ENCODE peak calls at places on chromosomes 6 and 20, in nine cellular contexts. P is lower lobe of right lung, W is GM20000, L is bronchial epithelial cell, G is uterus, N is HFFc6, K is type B pancreatic cell, R is fibroblast of lung, E is heart left ventricle. Q is an unnamed sample.

GRCh38 chr6:90110971-90111370 is 185.7 kb downstream of the BACH2 start:
- DNase-seq in G (no peak), W (no peak), P (no peak), R (no peak), N (no peak), K (no peak), L (no peak), E (no peak), Q (peak; percentile 63)

GRCh38 chr6:158500016-158500735 is 59.7 kb upstream of the TMEM181 start:
- DNase-seq in R (peak; percentile 25), L (peak; percentile 4), W (no peak), K (no peak), N (peak; percentile 72), E (no peak), G (no peak), P (no peak), Q (no peak)

GRCh38 chr6:157614026-157614484 is 209.0 kb upstream of the SNX9 start:
- DNase-seq in N (no peak), W (no peak), K (no peak), E (no peak), G (no peak), L (no peak), R (no peak), P (no peak), Q (no peak)

GRCh38 chr20:51665543-51666118 is 102.6 kb downstream of the ATP9A start:
- DNase-seq in L (no peak), W (no peak), R (no peak), G (no peak), P (no peak), K (no peak), N (no peak), E (no peak), Q (no peak)

GRCh38 chr20:54535045-54535444 is 59.7 kb downstream of the DOK5 start:
- DNase-seq in N (no peak), P (no peak), E (no peak), W (no peak), K (no peak), R (peak; percentile 46), L (no peak), G (no peak), Q (no peak)

GRCh38 chr6:143222758-143223334 is 162.2 kb downstream of the AIG1 start:
- DNase-seq in W (no peak), N (no peak), K (no peak), E (no peak), P (no peak), L (no peak), R (no peak), G (no peak), Q (no peak)

GRCh38 chr6:169071394-169071793 is 182.3 kb downstream of the THBS2 start:
- DNase-seq in G (no peak), R (no peak), N (no peak), L (no peak), P (no peak), E (no peak), W (no peak), K (no peak), Q (no peak)

GRCh38 chr6:121533321-121533841 is 97.9 kb downstream of the GJA1 start:
- DNase-seq in W (no peak), R (no peak), K (no peak), G (no peak), N (no peak), E (no peak), P (no peak), L (peak; percentile 49), Q (no peak)

GRCh38 chr20:31675828-31676533 is 38.3 kb downstream of the COX4I2 start:
- DNase-seq in W (peak; percentile 47), N (no peak), P (no peak), E (no peak), R (peak; percentile 52), G (no peak), L (no peak), K (no peak), Q (peak; percentile 47)

GRCh38 chr20:63737940-63738686 is 1.5 kb upstream of the SLC2A4RG start:
- DNase-seq in W (peak; percentile 79), G (peak; percentile 35), R (no peak), K (no peak), E (no peak), N (no peak), P (peak; percentile 59), L (no peak), Q (no peak)

GRCh38 chr6:124967444-124967843 is 5.2 kb downstream of the RNF217 start:
- DNase-seq in N (peak; percentile 15), G (no peak), L (peak; percentile 47), R (no peak), K (no peak), P (no peak), W (no peak), E (no peak), Q (no peak)

GRCh38 chr6:30720738-30721197 is 616 bp downstream of the TUBB start:
- DNase-seq in E (peak; percentile 81), P (peak; percentile 86), R (no peak), N (no peak), K (peak; percentile 79), G (peak; percentile 79), L (no peak), W (peak; percentile 63), Q (peak; percentile 59)

GRCh38 chr6:52550014-52550575 is 26.8 kb downstream of the TRAM2 start:
- DNase-seq in G (no peak), N (no peak), R (peak; percentile 79), K (no peak), W (no peak), E (no peak), L (no peak), P (no peak), Q (no peak)

GRCh38 chr6:6221829-6222535 is 98.5 kb downstream of the F13A1 start:
- DNase-seq in P (no peak), R (no peak), E (no peak), K (no peak), W (peak; percentile 27), N (no peak), G (no peak), L (peak; percentile 29), Q (no peak)

GRCh38 chr20:10090588-10091166 is 55.9 kb downstream of the ANKEF1 start:
- DNase-seq in L (peak; percentile 74), E (peak; percentile 31), W (peak; percentile 30), K (no peak), P (peak; percentile 52), R (peak; percentile 51), N (no peak), G (peak; percentile 25), Q (no peak)

GRCh38 chr6:169559001-169559441 is 142.8 kb downstream of the WDR27 start:
- DNase-seq in N (peak; percentile 54), G (no peak), L (no peak), R (peak; percentile 86), W (no peak), P (no peak), E (no peak), K (no peak), Q (no peak)

DNA sequence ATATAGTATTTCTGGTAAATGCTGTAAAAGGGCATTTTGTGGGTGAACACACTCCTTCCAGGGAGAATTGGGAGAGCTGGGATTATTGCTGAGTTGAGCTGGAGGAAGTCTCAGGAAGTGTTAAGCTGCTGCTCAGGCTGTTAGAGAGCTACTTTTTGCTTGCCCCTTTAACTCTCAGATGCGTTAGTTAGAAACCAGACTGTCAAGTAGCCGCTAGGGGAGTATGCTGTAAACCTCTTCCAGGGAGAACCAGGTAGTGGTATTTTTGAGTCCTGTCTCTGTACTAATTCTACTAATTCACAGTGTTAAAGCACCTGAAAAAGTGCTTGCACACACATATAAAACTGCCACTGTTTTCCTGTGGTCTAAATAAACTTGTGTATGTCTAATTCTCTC is 6.6 kb upstream of the GFRAL start:
- DNase-seq in E (no peak), P (no peak), G (no peak), N (no peak), K (no peak), L (no peak), R (no peak), W (no peak), Q (no peak)
- TF ChIP-seq CTCF in E (no peak), P (no peak), G (no peak), N (no peak), K (no peak), L (no peak), R (no peak), W (no peak), Q (no peak)

GRCh38 chr6:74054190-74054589 is 358.2 kb downstream of the CD109 start:
- DNase-seq in R (no peak), N (no peak), E (no peak), W (no peak), K (no peak), P (no peak), L (no peak), G (no peak), Q (no peak)

GRCh38 chr6:74048387-74048786 is 352.4 kb downstream of the CD109 start:
- DNase-seq in P (no peak), N (no peak), G (no peak), K (no peak), L (no peak), E (no peak), W (no peak), R (no peak), Q (no peak)

GRCh38 chr6:74050921-74051320 is 354.9 kb downstream of the CD109 start:
- DNase-seq in G (no peak), P (no peak), K (no peak), N (no peak), E (no peak), R (no peak), W (no peak), L (no peak), Q (no peak)
- TF ChIP-seq CTCF in G (no peak), P (no peak), K (no peak), N (no peak), E (no peak), R (no peak), W (no peak), L (no peak), Q (no peak)

DNA sequence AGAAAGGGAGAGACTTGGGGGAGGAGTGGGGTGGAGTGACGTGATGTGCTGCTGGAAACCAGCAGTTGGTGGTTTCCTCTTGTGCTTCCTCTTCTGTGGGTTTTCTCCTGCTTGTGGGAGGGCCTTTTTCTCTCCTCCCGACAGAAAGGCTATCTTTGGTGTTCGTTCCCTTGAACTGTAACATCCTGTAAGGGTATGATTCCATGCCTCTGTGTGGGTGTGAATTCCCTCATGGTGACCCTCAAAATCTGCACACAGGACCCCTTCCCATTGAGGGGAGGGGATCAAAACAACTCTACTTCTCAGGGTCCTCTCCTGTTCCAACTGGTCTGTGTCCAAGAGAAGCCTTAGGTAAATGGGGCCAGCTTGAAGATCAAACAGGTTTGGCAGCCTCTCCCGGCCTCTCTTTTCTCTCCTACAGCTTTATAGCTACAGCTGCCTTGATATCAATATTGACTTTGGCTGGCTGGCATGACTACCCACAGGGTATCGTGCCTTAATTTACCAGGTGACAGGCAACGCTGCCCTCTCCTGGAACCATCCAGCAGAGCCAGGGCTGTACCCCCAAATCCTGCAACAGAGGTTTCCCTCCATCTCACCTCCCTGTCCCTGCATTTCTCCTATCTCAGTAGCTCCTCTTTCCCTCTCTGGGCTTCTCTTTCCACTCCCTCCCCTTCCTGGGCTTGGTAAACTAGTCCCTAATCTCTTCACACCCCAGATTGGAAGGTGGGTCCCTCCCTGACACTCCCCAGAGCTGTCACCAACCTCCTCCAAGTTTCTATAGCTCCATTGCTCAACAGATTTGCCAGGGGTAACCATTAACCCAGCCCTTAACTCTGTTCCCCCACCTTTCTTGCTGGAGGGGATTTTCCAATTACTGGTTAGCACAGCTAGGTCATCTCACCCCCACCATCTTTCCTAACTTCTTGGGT is 1.5 kb upstream of the MSH5 start:
- DNase-seq in W (peak; percentile 80), K (no peak), L (peak; percentile 77), R (peak; percentile 84), E (peak; percentile 56), N (peak; percentile 78), P (peak; percentile 75), G (peak; percentile 52), Q (peak; percentile 58)
- TF ChIP-seq CTCF in W (no peak), K (peak; percentile 37), L (peak; percentile 34), R (peak; percentile 24), E (no peak), N (peak; percentile 63), P (peak; percentile 13), G (no peak), Q (no peak)

GRCh38 chr6:56417823-56418222 is 170.4 kb upstream of the COL21A1 start:
- DNase-seq in E (no peak), R (no peak), W (no peak), L (no peak), G (no peak), K (no peak), P (no peak), N (no peak), Q (no peak)
- TF ChIP-seq CTCF in E (no peak), R (no peak), W (no peak), L (no peak), G (no peak), K (no peak), P (no peak), N (no peak), Q (no peak)